ENCODE peak calls at places on chromosomes 5 and 9, in five cellular contexts. C is fibroblast of mammary gland, S is NCI-H774, E is LoVo, J is left cardiac atrium. K is an unnamed sample.

GRCh38 chr9:81687521-81688261 is 1.7 kb downstream of the TLE1 start:
- DNase-seq in C (no peak), S (no peak), E (peak; percentile 11), J (peak; percentile 62), K (peak; percentile 34)

GRCh38 chr5:32711693-32712462 is 757 bp downstream of the NPR3 start:
- DNase-seq in C (peak; percentile 31), S (no peak), E (no peak), J (peak; percentile 63), K (no peak)

GRCh38 chr5:172806897-172807672 is 27.0 kb upstream of the ERGIC1 start:
- DNase-seq in C (peak; percentile 90), S (no peak), E (peak; percentile 79), J (peak; percentile 90), K (peak; percentile 91)

GRCh38 chr9:37449877-37450632 is 15.2 kb downstream of the ZBTB5 start:
- DNase-seq in C (no peak), S (no peak), E (no peak), J (no peak), K (no peak)

GRCh38 chr9:129141066-129142041 is 30.1 kb downstream of the PTPA start:
- DNase-seq in C (peak; percentile 96), S (no peak), E (no peak), J (peak; percentile 80), K (peak; percentile 80)

GRCh38 chr5:36861820-36862219 is 14.7 kb upstream of the NIPBL start:
- DNase-seq in C (no peak), S (no peak), E (no peak), J (no peak), K (no peak)

GRCh38 chr9:2875218-2875977 is 31.5 kb upstream of the PUM3 start:
- DNase-seq in C (no peak), S (no peak), E (no peak), J (no peak), K (no peak)

GRCh38 chr5:14771195-14771594 is 100.4 kb downstream of the ANKH start:
- DNase-seq in C (no peak), S (no peak), E (no peak), J (no peak), K (no peak)

K was measured in mucosa of gallbladder.